ENCODE peak calls at places on chromosomes 1 and 21, in seven cellular contexts. J is heart right ventricle; D is SJSA1; O is BE2C; N is small intestine; T is naive thymus-derived CD4-positive, alpha-beta T cell; S is CD4-positive, alpha-beta memory T cell. H is an unnamed sample.
A peak's percentile ranks its signal among the peaks of the same experiment; 100 is the strongest.

GRCh38 chr1:246709845-246710244 is 14.4 kb upstream of the SCCPDH start:
- DNase-seq in J (no peak), D (no peak), O (no peak), N (peak; percentile 98), T (no peak), S (no peak), H (no peak)

GRCh38 chr1:117060441-117061317 is 553 bp downstream of the TTF2 start:
- DNase-seq in J (no peak), D (peak; percentile 42), O (peak; percentile 18), N (peak; percentile 65), T (no peak), S (no peak), H (peak; percentile 33)

GRCh38 chr21:46616656-46617055 is 11.8 kb upstream of the S100B start:
- DNase-seq in J (no peak), D (no peak), O (no peak), N (no peak), T (no peak), S (no peak), H (no peak)

GRCh38 chr1:151612506-151613274 is 840 bp downstream of the SNX27 start:
- DNase-seq in J (peak; percentile 29), D (peak; percentile 49), O (peak; percentile 38), N (no peak), T (peak; percentile 14), S (peak; percentile 23), H (peak; percentile 25)

GRCh38 chr1:91529856-91530255 is 29.2 kb downstream of the CDC7 start:
- DNase-seq in J (no peak), D (no peak), O (peak; percentile 11), N (peak; percentile 17), T (no peak), S (no peak), H (no peak)

GRCh38 chr1:46181343-46182260 is 5.3 kb upstream of the P3R3URF start:
- DNase-seq in J (no peak), D (no peak), O (no peak), N (no peak), T (no peak), S (no peak), H (no peak)

GRCh38 chr1:201709564-201710295 is 119.2 kb upstream of the IPO9 start:
- DNase-seq in J (peak; percentile 74), D (peak; percentile 77), O (peak; percentile 84), N (peak; percentile 58), T (peak; percentile 40), S (peak; percentile 35), H (peak; percentile 27)

GRCh38 chr1:109910963-109911798 is 532 bp downstream of the CSF1 start:
- DNase-seq in J (no peak), D (no peak), O (no peak), N (no peak), T (no peak), S (peak; percentile 33), H (no peak)

GRCh38 chr1:40780678-40781613 is 2.6 kb upstream of the KCNQ4 start:
- DNase-seq in J (no peak), D (no peak), O (no peak), N (no peak), T (no peak), S (no peak), H (no peak)

GRCh38 chr21:45338326-45339017 is 50.8 kb upstream of the POFUT2 start:
- DNase-seq in J (no peak), D (no peak), O (peak; percentile 1), N (peak; percentile 73), T (no peak), S (no peak), H (no peak)

GRCh38 chr1:16625497-16626408 is 12.4 kb upstream of the NBPF1 start:
- DNase-seq in J (no peak), D (peak; percentile 76), O (no peak), N (no peak), T (no peak), S (no peak), H (no peak)

GRCh38 chr1:229408458-229409037 is 25.3 kb downstream of the ACTA1 start:
- DNase-seq in J (peak; percentile 83), D (no peak), O (peak; percentile 90), N (no peak), T (no peak), S (no peak), H (no peak)

GRCh38 chr1:3030663-3031381 is 9.6 kb downstream of the ACTRT2 start:
- DNase-seq in J (no peak), D (no peak), O (no peak), N (no peak), T (no peak), S (no peak), H (no peak)
- H3K9me3 ChIP-seq in J (no peaks in the 10 kb centered on the region), D (no peaks in the 10 kb centered on the region), O (no peaks in the 10 kb centered on the region), N (no peaks in the 10 kb centered on the region), T (no peaks in the 10 kb centered on the region), S (no peaks in the 10 kb centered on the region), H (no peaks in the 10 kb centered on the region)

DNA sequence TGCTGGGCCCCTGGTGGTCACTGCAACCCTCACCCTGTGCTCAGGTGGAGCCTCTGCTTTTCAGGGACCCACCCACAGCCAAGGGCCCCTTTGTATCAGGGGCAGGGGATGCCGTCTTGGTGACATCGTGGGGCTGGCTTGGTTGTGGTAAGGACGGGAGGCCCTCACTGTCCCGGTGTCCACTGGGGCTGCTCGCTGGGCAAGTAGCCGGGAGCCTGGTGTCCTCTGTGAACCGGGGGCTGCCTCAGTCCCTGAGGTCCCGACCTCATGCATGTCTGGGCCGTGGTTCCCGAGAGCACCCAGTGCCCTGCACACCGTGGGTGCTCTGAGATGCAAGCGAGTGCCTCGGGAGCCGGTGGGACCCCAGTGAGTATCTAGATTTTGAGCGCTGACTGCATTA is 56.0 kb upstream of the TTC34 start:
- DNase-seq in J (no peak), D (no peak), O (no peak), N (no peak), T (no peak), S (no peak), H (no peak)
- H3K9me3 ChIP-seq in J (no peaks in the 10 kb centered on the region), D (peaks cover 7% of the 10 kb centered on the region), O (no peaks in the 10 kb centered on the region), N (no peaks in the 10 kb centered on the region), T (no peaks in the 10 kb centered on the region), S (no peaks in the 10 kb centered on the region), H (no peaks in the 10 kb centered on the region)

GRCh38 chr1:3023994-3024393 is 2.7 kb downstream of the ACTRT2 start:
- DNase-seq in J (no peak), D (no peak), O (no peak), N (no peak), T (no peak), S (no peak), H (no peak)

GRCh38 chr1:3026581-3027511 is 5.6 kb downstream of the ACTRT2 start:
- DNase-seq in J (no peak), D (no peak), O (no peak), N (no peak), T (no peak), S (no peak), H (no peak)

GRCh38 chr1:3027611-3028371 is 6.5 kb downstream of the ACTRT2 start:
- DNase-seq in J (no peak), D (no peak), O (no peak), N (no peak), T (no peak), S (no peak), H (no peak)

GRCh38 chr1:3024588-3024987 is 3.3 kb downstream of the ACTRT2 start:
- DNase-seq in J (no peak), D (no peak), O (no peak), N (no peak), T (no peak), S (no peak), H (no peak)

DNA sequence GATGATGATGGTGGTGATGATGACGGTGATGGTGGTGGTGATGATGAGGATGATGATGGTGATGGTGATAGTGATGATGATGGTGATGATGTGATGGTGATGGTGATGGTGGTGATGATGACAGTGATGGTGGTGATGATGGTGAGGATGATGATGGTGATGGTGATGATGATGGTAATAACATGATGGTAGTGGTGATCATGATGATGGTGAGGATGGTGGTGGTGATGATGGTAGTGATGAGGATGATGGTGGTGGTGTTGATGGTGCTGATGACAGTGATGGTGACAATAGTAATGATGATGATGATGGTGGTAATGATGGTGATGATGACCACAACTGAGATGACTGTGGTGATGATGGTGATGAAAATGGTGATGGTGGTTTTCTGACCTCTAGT is 4.9 kb downstream of the ACTRT2 start:
- DNase-seq in J (no peak), D (no peak), O (no peak), N (no peak), T (no peak), S (no peak), H (no peak)
- H3K9me3 ChIP-seq in J (no peaks in the 10 kb centered on the region), D (no peaks in the 10 kb centered on the region), O (no peaks in the 10 kb centered on the region), N (no peaks in the 10 kb centered on the region), T (no peaks in the 10 kb centered on the region), S (no peaks in the 10 kb centered on the region), H (no peaks in the 10 kb centered on the region)

DNA sequence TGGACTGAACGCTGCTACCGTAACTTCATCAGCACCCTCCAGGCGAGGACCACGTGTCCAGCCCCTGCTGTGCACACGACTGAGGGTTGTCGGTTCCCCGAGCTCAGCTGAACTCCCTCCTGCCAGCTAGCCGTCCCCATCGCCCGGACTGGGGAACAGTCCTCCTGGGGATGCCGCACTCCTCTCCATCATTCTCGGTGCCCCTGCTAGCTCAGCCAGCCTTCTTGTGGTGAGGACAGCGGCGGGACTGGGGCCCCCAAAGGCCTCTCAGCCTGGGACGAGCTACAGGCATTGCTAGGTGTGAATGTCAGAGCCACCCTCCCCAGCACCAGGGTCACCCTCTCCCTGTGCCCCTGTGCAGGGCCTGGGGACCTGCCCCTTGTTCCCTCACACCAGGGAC is 8.8 kb upstream of the TTC34 start:
- DNase-seq in J (no peak), D (no peak), O (no peak), N (no peak), T (no peak), S (no peak), H (no peak)
- H3K9me3 ChIP-seq in J (no peaks in the 10 kb centered on the region), D (peaks cover 2% of the 10 kb centered on the region), O (no peaks in the 10 kb centered on the region), N (no peaks in the 10 kb centered on the region), T (no peaks in the 10 kb centered on the region), S (no peaks in the 10 kb centered on the region), H (no peaks in the 10 kb centered on the region)

GRCh38 chr1:157315544-157315943 is 177.3 kb upstream of the ETV3 start:
- DNase-seq in J (no peak), D (no peak), O (no peak), N (no peak), T (no peak), S (no peak), H (no peak)
- H3K9me3 ChIP-seq in J (no peaks in the 10 kb centered on the region), D (peaks cover 5% of the 10 kb centered on the region), O (no peaks in the 10 kb centered on the region), N (no peaks in the 10 kb centered on the region), T (no peaks in the 10 kb centered on the region), S (peaks cover 3% of the 10 kb centered on the region), H (no peaks in the 10 kb centered on the region)

H was measured in T-helper 17 cell.